ENCODE peak calls at places on chromosomes 12 and 14, in five cellular contexts. X is IMR-90, S is Calu3, A is left lung, L is HFFc6. M is an unnamed sample.

GRCh38 chr12:121175383-121176119 is 34.4 kb upstream of the P2RX4 start:
- DNase-seq in X (no peak), S (no peak), A (no peak), L (no peak), M (no peak)

GRCh38 chr12:105920161-105920684 is 218.5 kb downstream of the NUAK1 start:
- DNase-seq in X (no peak), S (no peak), A (no peak), L (no peak), M (no peak)

GRCh38 chr14:83520837-83521236 is 1987.2 kb upstream of the SEL1L start:
- DNase-seq in X (peak), S (no peak), A (no peak), L (peak), M (no peak)

GRCh38 chr14:22225526-22226133 is 363.4 kb downstream of the DAD1 start:
- DNase-seq in X (peak), S (no peak), A (no peak), L (peak), M (no peak)

GRCh38 chr12:14403711-14404164 is 38.3 kb downstream of the ATF7IP start:
- DNase-seq in X (peak), S (peak), A (no peak), L (peak), M (no peak)

GRCh38 chr14:52553002-52553670 is 500 bp downstream of the GPR137C start:
- DNase-seq in X (no peak), S (peak), A (peak), L (no peak), M (peak)

GRCh38 chr14:99605299-99605961 is 1.4 kb upstream of the CCDC85C start:
- DNase-seq in X (peak), S (peak), A (no peak), L (peak), M (peak)

GRCh38 chr14:90893028-90893427 is 76.8 kb upstream of the TTC7B start:
- DNase-seq in X (no peak), S (no peak), A (no peak), L (no peak), M (no peak)

DNA sequence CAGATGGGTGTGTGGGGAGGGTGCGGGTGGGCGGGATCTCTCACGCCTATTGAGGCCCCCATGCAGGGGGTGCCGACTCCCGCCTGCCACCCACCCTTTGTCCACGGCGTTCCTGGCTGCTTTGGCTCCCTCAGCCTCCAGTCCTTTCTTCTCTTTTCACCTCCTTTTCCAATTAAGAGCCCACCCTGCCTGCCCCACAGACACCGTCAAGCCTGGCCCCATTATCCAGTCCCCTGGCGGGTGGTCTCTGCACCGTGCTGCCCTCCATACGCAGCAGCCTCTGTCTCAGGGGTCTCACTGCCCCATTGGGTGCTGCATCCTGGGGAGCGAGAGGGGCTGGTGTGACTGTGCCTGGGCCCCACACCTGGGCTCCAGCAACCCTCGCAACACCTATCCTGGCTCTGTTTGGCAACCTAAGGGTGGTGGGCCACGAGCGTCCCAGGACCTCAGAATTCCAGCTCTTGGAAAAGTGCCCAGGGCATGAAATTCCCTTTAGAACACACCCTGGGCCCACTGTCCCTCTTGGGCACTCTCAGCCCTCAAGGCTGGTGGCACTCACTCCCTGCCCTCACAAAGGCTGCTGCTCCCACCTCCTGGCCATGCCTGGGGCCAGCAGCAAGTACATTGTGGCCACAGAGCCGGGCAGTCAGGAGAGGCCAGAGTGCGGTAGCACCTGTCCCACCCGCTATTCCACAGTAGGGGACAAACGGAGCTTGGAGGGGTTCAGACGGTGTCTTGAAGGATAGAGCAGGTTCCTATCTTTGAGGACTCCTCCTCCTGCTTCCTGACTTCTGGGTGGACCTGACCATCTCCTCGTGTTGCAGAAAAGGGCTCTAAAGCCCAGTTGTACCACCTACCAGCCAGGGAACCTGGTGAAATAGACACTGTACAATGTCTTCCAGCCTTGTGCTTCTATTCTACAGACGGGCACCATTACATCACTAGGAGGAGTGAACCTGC is 114.1 kb downstream of the KIF26A start:
- DNase-seq in X (no peak), S (no peak), A (no peak), L (no peak), M (no peak)
- TF ChIP-seq CTCF in X (no peak), S (no peak), A (no peak), L (no peak), M (no peak)

GRCh38 chr12:71397433-71397954 is 42.1 kb upstream of the LGR5 start:
- DNase-seq in X (no peak), S (no peak), A (no peak), L (peak), M (no peak)
- TF ChIP-seq CTCF in X (no peak), S (no peak), A (no peak), L (no peak), M (no peak)

DNA sequence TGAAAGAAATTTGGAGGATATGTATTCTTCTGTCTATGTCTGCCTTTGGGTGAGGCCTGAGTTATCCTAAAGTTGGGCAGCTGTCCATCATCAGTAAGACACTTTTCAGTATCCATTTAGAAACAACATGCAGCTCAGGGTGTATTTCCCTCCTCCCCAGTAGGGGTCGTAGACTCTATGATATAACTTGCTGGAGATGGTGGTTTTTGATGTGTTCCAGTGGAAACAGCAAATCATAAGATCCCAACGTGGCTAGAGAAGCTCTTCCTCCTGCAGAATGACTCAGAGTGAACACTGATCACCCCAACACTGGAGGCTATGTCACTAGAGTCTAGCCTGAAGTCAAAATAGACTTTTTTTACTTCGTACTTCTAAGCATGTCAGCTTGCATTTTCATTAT is 331.6 kb upstream of the STXBP6 start:
- DNase-seq in X (no peak), S (no peak), A (no peak), L (no peak), M (no peak)
- TF ChIP-seq CTCF in X (peak), S (peak), A (no peak), L (no peak), M (no peak)

DNA sequence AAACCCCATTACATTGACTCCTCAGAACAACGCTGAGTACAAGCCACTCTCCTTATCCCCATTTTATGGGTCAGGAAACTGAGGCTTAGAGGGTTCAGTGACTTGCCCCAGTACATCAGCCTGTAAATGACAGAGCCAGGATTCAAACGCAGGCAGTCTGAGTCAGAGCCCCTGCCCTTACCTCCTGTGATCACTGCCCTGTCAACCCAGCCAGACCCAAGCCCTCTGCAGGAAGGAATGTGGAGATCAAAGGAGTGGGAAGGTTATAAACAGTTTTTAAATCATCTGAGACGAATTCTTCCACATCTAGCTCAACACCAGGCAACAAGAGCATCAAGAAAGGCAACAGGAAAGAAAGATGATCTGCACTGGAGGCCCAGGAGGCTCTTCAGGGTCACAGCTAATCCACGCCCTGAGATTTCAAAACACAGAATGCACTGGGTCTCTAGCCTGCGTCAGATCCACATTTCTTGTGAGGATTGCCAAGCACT is 38.5 kb downstream of the SPTB start:
- DNase-seq in X (peak), S (peak), A (no peak), L (peak), M (no peak)
- TF ChIP-seq CTCF in X (peak), S (peak), A (no peak), L (peak), M (no peak)

DNA sequence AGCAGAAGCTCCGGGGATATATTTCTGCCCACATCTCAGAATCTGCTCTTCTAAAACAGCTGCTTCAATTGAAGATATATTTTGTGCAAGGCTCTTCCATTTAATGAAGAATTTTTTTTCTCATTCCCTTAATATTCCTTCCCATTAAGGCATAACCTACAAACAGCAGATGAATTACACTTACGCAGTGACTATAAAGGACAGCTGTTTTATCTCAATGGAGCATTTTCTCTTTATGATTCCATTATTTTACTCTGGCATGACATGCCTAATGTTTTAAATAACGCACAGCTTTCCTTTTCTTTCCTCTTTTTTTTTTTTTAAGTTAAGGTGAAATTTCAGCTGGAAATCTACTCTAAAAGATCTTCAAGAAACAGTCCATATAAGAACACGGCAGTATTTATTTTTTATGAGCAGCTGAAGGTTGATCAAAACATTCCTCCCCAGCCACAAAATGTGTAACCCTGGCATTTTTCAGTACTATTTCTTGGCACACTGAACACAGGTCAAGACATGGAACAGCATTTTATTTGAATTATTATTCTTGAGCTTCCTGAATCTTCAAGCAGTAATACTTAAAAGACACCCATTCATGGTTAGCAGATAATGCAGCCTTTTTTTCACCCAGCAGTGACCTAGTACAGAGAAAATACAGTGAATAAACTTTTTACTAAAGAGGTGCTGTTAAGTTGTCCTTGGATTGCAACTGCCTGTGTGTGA is 118.0 kb upstream of the FOXN3 start:
- DNase-seq in X (peak), S (no peak), A (no peak), L (peak), M (no peak)
- TF ChIP-seq CTCF in X (no peak), S (no peak), A (no peak), L (no peak), M (no peak)

GRCh38 chr12:117439531-117440001 is 78.1 kb upstream of the NOS1 start:
- DNase-seq in X (no peak), S (no peak), A (peak), L (no peak), M (no peak)

GRCh38 chr12:117444781-117445180 is 83.4 kb upstream of the NOS1 start:
- DNase-seq in X (no peak), S (no peak), A (no peak), L (no peak), M (no peak)

GRCh38 chr12:117438809-117439208 is 77.4 kb upstream of the NOS1 start:
- DNase-seq in X (no peak), S (no peak), A (no peak), L (no peak), M (no peak)

GRCh38 chr12:117440384-117440783 is 79.0 kb upstream of the NOS1 start:
- DNase-seq in X (no peak), S (no peak), A (no peak), L (no peak), M (no peak)

DNA sequence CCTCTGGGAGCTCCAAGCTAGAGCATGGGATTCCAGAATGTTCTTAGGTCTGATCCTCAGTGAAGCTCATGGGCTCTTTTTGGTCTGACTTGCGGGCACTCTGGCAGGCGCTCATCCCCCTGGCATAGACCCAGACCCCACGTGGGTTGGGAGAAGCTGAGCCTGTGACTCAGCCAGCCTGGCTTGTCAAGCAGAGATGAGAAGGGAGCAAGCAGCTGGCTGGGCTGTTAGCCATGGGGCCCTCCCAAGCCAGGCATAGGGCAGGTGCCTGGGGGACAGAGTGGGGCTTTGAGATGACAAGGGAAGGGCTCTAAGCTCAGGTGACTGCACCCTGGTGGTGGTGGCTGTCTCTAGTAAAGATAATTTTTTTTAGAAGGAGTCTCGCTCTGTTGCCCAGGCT is 80.3 kb upstream of the NOS1 start:
- DNase-seq in X (no peak), S (peak), A (peak), L (no peak), M (no peak)
- TF ChIP-seq CTCF in X (no peak), S (no peak), A (no peak), L (no peak), M (no peak)

GRCh38 chr14:103103461-103104388 is 9.2 kb downstream of the EXOC3L4 start:
- DNase-seq in X (peak), S (peak), A (peak), L (peak), M (no peak)

GRCh38 chr14:103104654-103105511 is 10.4 kb downstream of the EXOC3L4 start:
- DNase-seq in X (peak), S (peak), A (peak), L (no peak), M (peak)

GRCh38 chr14:103104389-103104653 is 9.8 kb downstream of the EXOC3L4 start:
- DNase-seq in X (no peak), S (no peak), A (no peak), L (no peak), M (no peak)

GRCh38 chr14:103107455-103107854 is 12.9 kb downstream of the EXOC3L4 start:
- DNase-seq in X (no peak), S (no peak), A (no peak), L (no peak), M (no peak)

GRCh38 chr14:103105580-103106168 is 11.1 kb downstream of the EXOC3L4 start:
- DNase-seq in X (no peak), S (peak), A (no peak), L (no peak), M (no peak)
- TF ChIP-seq CTCF in X (peak), S (no peak), A (no peak), L (no peak), M (no peak)

M was measured in natural killer cell.